ENCODE peak calls at places on chromosomes 12 and 14, in five cellular contexts. B is neuronal stem cell, D is IMR-90, K is mesenchymal stem cell, M is H1. J is an unnamed sample.

GRCh38 chr14:71948101-71948500 is 15.9 kb downstream of the RGS6 start:
- DNase-seq in D (no peak), K (no peak), M (no peak), B (no peak), J (peak; percentile 76)

GRCh38 chr14:36091096-36091495 is 85.4 kb downstream of the PTCSC3 start:
- DNase-seq in M (no peak), K (peak; percentile 98), D (peak; percentile 93), B (no peak), J (no peak)

GRCh38 chr12:19648173-19648572 is 208.9 kb downstream of the AEBP2 start:
- DNase-seq in K (no peak), D (no peak), B (no peak), M (no peak), J (no peak)

GRCh38 chr12:13173537-13173936 is 23.0 kb upstream of the EMP1 start:
- DNase-seq in B (no peak), M (peak; percentile 44), D (peak; percentile 97), K (peak; percentile 85), J (peak; percentile 95)

GRCh38 chr12:87142346-87142745 is 886.2 kb upstream of the MGAT4C start:
- DNase-seq in K (no peak), M (no peak), B (no peak), D (no peak), J (no peak)

GRCh38 chr12:44874981-44875416 is 1.1 kb downstream of the NELL2 start:
- DNase-seq in M (peak; percentile 63), D (no peak), K (no peak), B (peak; percentile 37), J (no peak)

GRCh38 chr12:29781705-29782266 is 2.0 kb downstream of the TMTC1 start:
- DNase-seq in B (no peak), D (no peak), M (no peak), K (peak; percentile 14), J (no peak)

GRCh38 chr12:82687020-82687951 is 580 bp downstream of the TMTC2 start:
- DNase-seq in B (peak; percentile 42), K (peak; percentile 16), D (peak; percentile 9), M (peak; percentile 74), J (peak; percentile 37)

GRCh38 chr12:123491481-123491880 is 33.5 kb downstream of the SNRNP35 start:
- DNase-seq in B (no peak), M (no peak), K (no peak), D (no peak), J (peak; percentile 84)

GRCh38 chr14:91311284-91311662 is 66.8 kb upstream of the GPR68 start:
- DNase-seq in D (no peak), M (no peak), B (no peak), K (no peak), J (no peak)

GRCh38 chr12:115712676-115713075 is 564.8 kb downstream of the MED13L start:
- DNase-seq in B (no peak), D (no peak), M (no peak), K (no peak), J (no peak)

GRCh38 chr12:8145754-8146415 is 10.9 kb upstream of the ZNF705A start:
- DNase-seq in K (peak; percentile 34), M (peak; percentile 66), B (peak; percentile 5), D (peak; percentile 85), J (no peak)

GRCh38 chr14:23694085-23694975 is 58.2 kb downstream of the DHRS2 start:
- DNase-seq in M (peak; percentile 52), B (no peak), D (peak; percentile 2), K (no peak), J (peak; percentile 93)

GRCh38 chr14:104278214-104278534 is 139.8 kb downstream of the KIF26A start:
- DNase-seq in B (no peak), M (peak; percentile 23), K (no peak), D (no peak), J (no peak)

GRCh38 chr12:46217686-46218508 is 50.9 kb downstream of the SLC38A1 start:
- DNase-seq in D (no peak), K (no peak), B (no peak), M (no peak), J (peak; percentile 10)

GRCh38 chr12:57736743-57737466 is 1.6 kb downstream of the AGAP2 start:
- DNase-seq in D (no peak), M (peak; percentile 62), B (no peak), K (no peak), J (no peak)

GRCh38 chr14:89399594-89400068 is 17.4 kb downstream of the FOXN3 start:
- DNase-seq in D (peak; percentile 96), B (peak; percentile 17), K (peak; percentile 95), M (peak; percentile 47), J (peak; percentile 90)

GRCh38 chr12:46459881-46460545 is 87.4 kb upstream of the SLC38A2 start:
- DNase-seq in M (no peak), K (no peak), D (no peak), B (no peak), J (no peak)

GRCh38 chr12:103326190-103326589 is 169.6 kb downstream of the C12orf42 start:
- DNase-seq in B (peak; percentile 4), D (no peak), K (no peak), M (no peak), J (peak; percentile 29)

GRCh38 chr12:69070319-69071090 is 137.5 kb upstream of the CPM start:
- DNase-seq in M (peak; percentile 74), D (peak; percentile 71), B (peak; percentile 56), K (peak; percentile 64), J (peak; percentile 63)

GRCh38 chr14:37443461-37443860 is 151.6 kb downstream of the FOXA1 start:
- DNase-seq in M (no peak), B (no peak), K (no peak), D (peak; percentile 49), J (no peak)

GRCh38 chr12:64203036-64203435 is 19.1 kb downstream of the KICS2 start:
- DNase-seq in M (no peak), B (no peak), K (no peak), D (no peak), J (no peak)

GRCh38 chr14:36507847-36508417 is 12.1 kb downstream of the NKX2-1 start:
- DNase-seq in K (no peak), B (no peak), D (no peak), M (no peak), J (no peak)

GRCh38 chr14:23121401-23121800 is 2.3 kb upstream of the CEBPE start:
- DNase-seq in D (peak; percentile 57), B (no peak), M (no peak), K (peak; percentile 69), J (peak; percentile 37)

GRCh38 chr14:71651228-71651627 is 281.0 kb upstream of the RGS6 start:
- DNase-seq in B (no peak), D (peak; percentile 95), K (peak; percentile 82), M (no peak), J (no peak)

GRCh38 chr12:11719678-11720099 is 70.2 kb downstream of the ETV6 start:
- DNase-seq in D (peak; percentile 98), B (no peak), K (peak; percentile 98), M (no peak), J (peak; percentile 33)

GRCh38 chr14:21311614-21312013 is 31.7 kb downstream of the RPGRIP1 start:
- DNase-seq in K (no peak), B (no peak), M (no peak), D (no peak), J (no peak)

GRCh38 chr12:52187206-52187605 is 4.6 kb downstream of the KRT80 start:
- DNase-seq in K (no peak), B (no peak), D (no peak), M (no peak), J (no peak)

GRCh38 chr14:97707603-97708002 is 910.4 kb downstream of the VRK1 start:
- DNase-seq in M (no peak), D (no peak), B (no peak), K (no peak), J (no peak)

GRCh38 chr12:101847325-101847724 is 16.6 kb upstream of the GNPTAB start:
- DNase-seq in K (no peak), B (no peak), M (no peak), D (no peak), J (no peak)

GRCh38 chr12:53954694-53955035 is at the start of gene HOXC12:
- DNase-seq in D (no peak), K (no peak), M (no peak), B (no peak), J (no peak)
- H3K4me3 ChIP-seq in D (no peak within 1 kb of the TSS), K (no peak within 1 kb of the TSS), M (peak within 1 kb of the TSS; percentile 13), B (peak within 1 kb of the TSS; percentile 5), J (no peak within 1 kb of the TSS)

DNA sequence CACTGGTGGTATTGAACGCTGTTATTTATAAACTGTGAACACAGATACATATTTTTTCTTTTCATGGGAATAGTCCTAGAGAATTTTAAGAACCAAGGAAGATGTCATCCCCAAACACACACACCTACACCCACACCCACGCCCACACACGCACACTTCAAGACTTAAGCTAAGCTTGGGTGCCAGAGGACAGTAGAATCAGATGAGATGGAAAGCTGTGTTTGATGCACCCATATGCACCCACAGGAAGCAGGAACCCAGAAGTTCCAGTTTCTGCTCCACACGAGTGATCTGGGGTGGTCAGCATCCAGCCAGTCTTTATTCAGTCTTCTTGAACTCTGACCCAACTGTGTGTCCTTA is 348.3 kb downstream of the KCNH5 start:
- DNase-seq in K (no peak), B (no peak), D (no peak), M (no peak), J (no peak)
- H4K8ac ChIP-seq in K (no peak overlapping the region), B (no peak overlapping the region), D (no peak overlapping the region), M (no peak overlapping the region), J (no peak overlapping the region)

GRCh38 chr12:5376591-5377207 is 55.2 kb upstream of the NTF3 start:
- DNase-seq in B (no peak), K (no peak), M (no peak), D (no peak), J (no peak)

GRCh38 chr12:5383961-5384360 is 47.9 kb upstream of the NTF3 start:
- DNase-seq in K (no peak), B (no peak), D (no peak), M (no peak), J (no peak)

GRCh38 chr12:5377997-5378596 is 53.8 kb upstream of the NTF3 start:
- DNase-seq in D (no peak), M (no peak), K (no peak), B (no peak), J (no peak)

GRCh38 chr12:5375547-5376295 is 56.2 kb upstream of the NTF3 start:
- DNase-seq in B (no peak), K (no peak), M (peak; percentile 10), D (no peak), J (no peak)

GRCh38 chr12:5379737-5380496 is 52.0 kb upstream of the NTF3 start:
- DNase-seq in B (no peak), D (no peak), M (no peak), K (no peak), J (peak; percentile 95)
- H3K14ac ChIP-seq in B (no peak overlapping the region), D (no peak overlapping the region), M (no peak overlapping the region), K (no peak overlapping the region), J (no peak overlapping the region)

GRCh38 chr14:68929623-68930307 is 49.3 kb downstream of the ACTN1 start:
- DNase-seq in M (no peak), K (no peak), D (no peak), B (no peak), J (no peak)
- H3K4me3 ChIP-seq in M (no peak overlapping the region), K (no peak overlapping the region), D (no peak overlapping the region), B (no peak overlapping the region), J (no peak overlapping the region)

GRCh38 chr12:6451348-6452244 is at the start of gene TAPBPL:
- DNase-seq in K (peak; percentile 83), B (no peak), D (peak; percentile 75), M (peak; percentile 73), J (peak; percentile 72)
- H4K8ac ChIP-seq in K (peak within 1 kb of the TSS; percentile 100), B (peak within 1 kb of the TSS; percentile 94), D (peak within 1 kb of the TSS; percentile 94), M (peak within 1 kb of the TSS; percentile 93), J (peak within 1 kb of the TSS; percentile 79)

GRCh38 chr14:76152333-76152681 is 585 bp downstream of the GPATCH2L start:
- DNase-seq in D (peak; percentile 91), B (peak; percentile 17), M (no peak), K (peak; percentile 97), J (peak; percentile 74)
- H3K14ac ChIP-seq in D (peak overlapping the region; percentile 82), B (peak overlapping the region; percentile 95), M (no peak overlapping the region), K (peak overlapping the region; percentile 87), J (peak overlapping the region; percentile 81)

J was measured in trophoblast cell.